ENCODE peak calls at places on chromosome 13, in five cellular contexts. One of them, this sample, is unnamed.

GRCh38 chr13:73809561-73809960 is 324.6 kb downstream of the KLF12 start:
- DNase-seq in CD8-positive, alpha-beta memory T cell: no peak
- DNase-seq in AG09309: no peak
- DNase-seq in neuronal stem cell: no peak
- DNase-seq in dorsolateral prefrontal cortex: no peak
- DNase-seq in this sample: peak; percentile 74

GRCh38 chr13:87975035-87975434 is 303.9 kb downstream of the SLITRK5 start:
- DNase-seq in neuronal stem cell: no peak
- DNase-seq in dorsolateral prefrontal cortex: no peak
- DNase-seq in CD8-positive, alpha-beta memory T cell: no peak
- DNase-seq in AG09309: no peak
- DNase-seq in this sample: peak; percentile 1

GRCh38 chr13:82833928-82834327 is 1048.3 kb downstream of the SLITRK1 start:
- DNase-seq in CD8-positive, alpha-beta memory T cell: no peak
- DNase-seq in neuronal stem cell: no peak
- DNase-seq in dorsolateral prefrontal cortex: no peak
- DNase-seq in AG09309: no peak
- DNase-seq in this sample: peak; percentile 61

GRCh38 chr13:106651442-106651841 is 83.5 kb upstream of the ARGLU1 start:
- DNase-seq in AG09309: no peak
- DNase-seq in CD8-positive, alpha-beta memory T cell: no peak
- DNase-seq in dorsolateral prefrontal cortex: no peak
- DNase-seq in neuronal stem cell: no peak
- DNase-seq in this sample: no peak

GRCh38 chr13:32060319-32060924 is 28.8 kb downstream of the FRY start:
- DNase-seq in CD8-positive, alpha-beta memory T cell: no peak
- DNase-seq in neuronal stem cell: no peak
- DNase-seq in dorsolateral prefrontal cortex: peak; percentile 11
- DNase-seq in AG09309: no peak
- DNase-seq in this sample: peak; percentile 41

GRCh38 chr13:27250833-27251165 is 559 bp upstream of the RPL21 start:
- DNase-seq in neuronal stem cell: no peak
- DNase-seq in AG09309: no peak
- DNase-seq in dorsolateral prefrontal cortex: no peak
- DNase-seq in CD8-positive, alpha-beta memory T cell: no peak
- DNase-seq in this sample: no peak

GRCh38 chr13:44857061-44857460 is 132.2 kb downstream of the NUFIP1 start:
- DNase-seq in AG09309: no peak
- DNase-seq in dorsolateral prefrontal cortex: no peak
- DNase-seq in CD8-positive, alpha-beta memory T cell: no peak
- DNase-seq in neuronal stem cell: no peak
- DNase-seq in this sample: no peak

GRCh38 chr13:49791214-49791752 is 1.2 kb downstream of the KPNA3 start:
- DNase-seq in neuronal stem cell: no peak
- DNase-seq in dorsolateral prefrontal cortex: no peak
- DNase-seq in CD8-positive, alpha-beta memory T cell: peak; percentile 49
- DNase-seq in AG09309: no peak
- DNase-seq in this sample: peak; percentile 55

GRCh38 chr13:37194428-37194861 is 89.0 kb upstream of the CSNK1A1L start:
- DNase-seq in neuronal stem cell: no peak
- DNase-seq in CD8-positive, alpha-beta memory T cell: no peak
- DNase-seq in dorsolateral prefrontal cortex: no peak
- DNase-seq in AG09309: peak; percentile 64
- DNase-seq in this sample: peak; percentile 61

GRCh38 chr13:76799696-76800095 is 86.5 kb downstream of the KCTD12 start:
- DNase-seq in AG09309: no peak
- DNase-seq in dorsolateral prefrontal cortex: no peak
- DNase-seq in neuronal stem cell: no peak
- DNase-seq in CD8-positive, alpha-beta memory T cell: no peak
- DNase-seq in this sample: peak; percentile 56

GRCh38 chr13:33761744-33762143 is 56.2 kb upstream of the RFC3 start:
- DNase-seq in CD8-positive, alpha-beta memory T cell: no peak
- DNase-seq in dorsolateral prefrontal cortex: no peak
- DNase-seq in AG09309: no peak
- DNase-seq in neuronal stem cell: no peak
- DNase-seq in this sample: peak; percentile 61

GRCh38 chr13:61777902-61778301 is 362.3 kb upstream of the PCDH20 start:
- DNase-seq in dorsolateral prefrontal cortex: no peak
- DNase-seq in AG09309: no peak
- DNase-seq in neuronal stem cell: no peak
- DNase-seq in CD8-positive, alpha-beta memory T cell: no peak
- DNase-seq in this sample: peak; percentile 18

GRCh38 chr13:44394649-44395048 is 21.0 kb downstream of the SERP2 start:
- DNase-seq in CD8-positive, alpha-beta memory T cell: no peak
- DNase-seq in AG09309: no peak
- DNase-seq in dorsolateral prefrontal cortex: no peak
- DNase-seq in neuronal stem cell: no peak
- DNase-seq in this sample: no peak

GRCh38 chr13:50162001-50162400 is 146.8 kb downstream of the KCNRG start:
- DNase-seq in AG09309: no peak
- DNase-seq in CD8-positive, alpha-beta memory T cell: no peak
- DNase-seq in dorsolateral prefrontal cortex: no peak
- DNase-seq in neuronal stem cell: no peak
- DNase-seq in this sample: peak; percentile 8

GRCh38 chr13:38348890-38349289 is 761 bp upstream of the UFM1 start:
- DNase-seq in AG09309: no peak
- DNase-seq in dorsolateral prefrontal cortex: no peak
- DNase-seq in CD8-positive, alpha-beta memory T cell: peak; percentile 47
- DNase-seq in neuronal stem cell: peak; percentile 11
- DNase-seq in this sample: peak; percentile 40

GRCh38 chr13:77358001-77358400 is 31.1 kb upstream of the MYCBP2 start:
- DNase-seq in dorsolateral prefrontal cortex: no peak
- DNase-seq in neuronal stem cell: no peak
- DNase-seq in AG09309: no peak
- DNase-seq in CD8-positive, alpha-beta memory T cell: no peak
- DNase-seq in this sample: no peak

GRCh38 chr13:58869566-58869965 is 1238.0 kb downstream of the PCDH17 start:
- DNase-seq in AG09309: no peak
- DNase-seq in neuronal stem cell: no peak
- DNase-seq in dorsolateral prefrontal cortex: no peak
- DNase-seq in CD8-positive, alpha-beta memory T cell: no peak
- DNase-seq in this sample: no peak

GRCh38 chr13:38796890-38797289 is 110.0 kb downstream of the FREM2 start:
- DNase-seq in dorsolateral prefrontal cortex: no peak
- DNase-seq in CD8-positive, alpha-beta memory T cell: no peak
- DNase-seq in AG09309: no peak
- DNase-seq in neuronal stem cell: no peak
- DNase-seq in this sample: no peak

GRCh38 chr13:101916108-101916757 is 463.8 kb downstream of the ITGBL1 start:
- DNase-seq in dorsolateral prefrontal cortex: no peak
- DNase-seq in neuronal stem cell: peak; percentile 56
- DNase-seq in AG09309: no peak
- DNase-seq in CD8-positive, alpha-beta memory T cell: no peak
- DNase-seq in this sample: peak; percentile 56

GRCh38 chr13:50389726-50390125 is 374.5 kb downstream of the KCNRG start:
- DNase-seq in CD8-positive, alpha-beta memory T cell: no peak
- DNase-seq in AG09309: no peak
- DNase-seq in dorsolateral prefrontal cortex: no peak
- DNase-seq in neuronal stem cell: no peak
- DNase-seq in this sample: no peak

GRCh38 chr13:94537740-94538630 is 58.0 kb downstream of the TGDS start:
- DNase-seq in CD8-positive, alpha-beta memory T cell: no peak
- DNase-seq in AG09309: no peak
- DNase-seq in dorsolateral prefrontal cortex: no peak
- DNase-seq in neuronal stem cell: no peak
- DNase-seq in this sample: no peak

GRCh38 chr13:73119612-73120011 is 60.8 kb downstream of the KLF5 start:
- DNase-seq in CD8-positive, alpha-beta memory T cell: no peak
- DNase-seq in AG09309: no peak
- DNase-seq in dorsolateral prefrontal cortex: no peak
- DNase-seq in neuronal stem cell: no peak
- DNase-seq in this sample: no peak

GRCh38 chr13:66547685-66548084 is 682.5 kb downstream of the PCDH9 start:
- DNase-seq in CD8-positive, alpha-beta memory T cell: no peak
- DNase-seq in dorsolateral prefrontal cortex: no peak
- DNase-seq in neuronal stem cell: no peak
- DNase-seq in AG09309: no peak
- DNase-seq in this sample: no peak

GRCh38 chr13:36130168-36130541 is 1.0 kb downstream of the DCLK1 start:
- DNase-seq in CD8-positive, alpha-beta memory T cell: no peak
- DNase-seq in neuronal stem cell: no peak
- DNase-seq in AG09309: no peak
- DNase-seq in dorsolateral prefrontal cortex: no peak
- DNase-seq in this sample: no peak
- H3K4me3 ChIP-seq in CD8-positive, alpha-beta memory T cell: no peak overlapping the region
- H3K4me3 ChIP-seq in neuronal stem cell: peak overlapping the region; percentile 83
- H3K4me3 ChIP-seq in AG09309: peak overlapping the region; percentile 24
- H3K4me3 ChIP-seq in dorsolateral prefrontal cortex: peak overlapping the region; percentile 46
- H3K4me3 ChIP-seq in this sample: peak overlapping the region; percentile 57

GRCh38 chr13:46983881-46984280 is 87.0 kb upstream of the HTR2A start:
- DNase-seq in CD8-positive, alpha-beta memory T cell: no peak
- DNase-seq in dorsolateral prefrontal cortex: no peak
- DNase-seq in neuronal stem cell: no peak
- DNase-seq in AG09309: no peak
- DNase-seq in this sample: peak; percentile 64
- H3K4me3 ChIP-seq in CD8-positive, alpha-beta memory T cell: no peak overlapping the region
- H3K4me3 ChIP-seq in dorsolateral prefrontal cortex: no peak overlapping the region
- H3K4me3 ChIP-seq in neuronal stem cell: no peak overlapping the region
- H3K4me3 ChIP-seq in AG09309: no peak overlapping the region
- H3K4me3 ChIP-seq in this sample: no peak overlapping the region

GRCh38 chr13:99984134-99984462 is 2.5 kb downstream of the ZIC2 start:
- DNase-seq in dorsolateral prefrontal cortex: no peak
- DNase-seq in neuronal stem cell: no peak
- DNase-seq in CD8-positive, alpha-beta memory T cell: no peak
- DNase-seq in AG09309: no peak
- DNase-seq in this sample: no peak

GRCh38 chr13:99981115-99982020 is at the start of gene ZIC2:
- DNase-seq in neuronal stem cell: peak; percentile 93
- DNase-seq in AG09309: no peak
- DNase-seq in CD8-positive, alpha-beta memory T cell: no peak
- DNase-seq in dorsolateral prefrontal cortex: no peak
- DNase-seq in this sample: peak; percentile 94

GRCh38 chr13:99982021-99982740 is 597 bp downstream of the ZIC2 start:
- DNase-seq in dorsolateral prefrontal cortex: no peak
- DNase-seq in neuronal stem cell: no peak
- DNase-seq in AG09309: no peak
- DNase-seq in CD8-positive, alpha-beta memory T cell: no peak
- DNase-seq in this sample: no peak

GRCh38 chr13:99983401-99984133 is 2.0 kb downstream of the ZIC2 start:
- DNase-seq in AG09309: no peak
- DNase-seq in CD8-positive, alpha-beta memory T cell: no peak
- DNase-seq in neuronal stem cell: no peak
- DNase-seq in dorsolateral prefrontal cortex: no peak
- DNase-seq in this sample: no peak

GRCh38 chr13:99982741-99983400 is 1.3 kb downstream of the ZIC2 start:
- DNase-seq in neuronal stem cell: no peak
- DNase-seq in CD8-positive, alpha-beta memory T cell: no peak
- DNase-seq in dorsolateral prefrontal cortex: no peak
- DNase-seq in AG09309: no peak
- DNase-seq in this sample: no peak
- H3K4me3 ChIP-seq in neuronal stem cell: peak overlapping the region; percentile 93
- H3K4me3 ChIP-seq in CD8-positive, alpha-beta memory T cell: no peak overlapping the region
- H3K4me3 ChIP-seq in dorsolateral prefrontal cortex: peak overlapping the region; percentile 64
- H3K4me3 ChIP-seq in AG09309: peak overlapping the region; percentile 75
- H3K4me3 ChIP-seq in this sample: peak overlapping the region; percentile 90

DNA sequence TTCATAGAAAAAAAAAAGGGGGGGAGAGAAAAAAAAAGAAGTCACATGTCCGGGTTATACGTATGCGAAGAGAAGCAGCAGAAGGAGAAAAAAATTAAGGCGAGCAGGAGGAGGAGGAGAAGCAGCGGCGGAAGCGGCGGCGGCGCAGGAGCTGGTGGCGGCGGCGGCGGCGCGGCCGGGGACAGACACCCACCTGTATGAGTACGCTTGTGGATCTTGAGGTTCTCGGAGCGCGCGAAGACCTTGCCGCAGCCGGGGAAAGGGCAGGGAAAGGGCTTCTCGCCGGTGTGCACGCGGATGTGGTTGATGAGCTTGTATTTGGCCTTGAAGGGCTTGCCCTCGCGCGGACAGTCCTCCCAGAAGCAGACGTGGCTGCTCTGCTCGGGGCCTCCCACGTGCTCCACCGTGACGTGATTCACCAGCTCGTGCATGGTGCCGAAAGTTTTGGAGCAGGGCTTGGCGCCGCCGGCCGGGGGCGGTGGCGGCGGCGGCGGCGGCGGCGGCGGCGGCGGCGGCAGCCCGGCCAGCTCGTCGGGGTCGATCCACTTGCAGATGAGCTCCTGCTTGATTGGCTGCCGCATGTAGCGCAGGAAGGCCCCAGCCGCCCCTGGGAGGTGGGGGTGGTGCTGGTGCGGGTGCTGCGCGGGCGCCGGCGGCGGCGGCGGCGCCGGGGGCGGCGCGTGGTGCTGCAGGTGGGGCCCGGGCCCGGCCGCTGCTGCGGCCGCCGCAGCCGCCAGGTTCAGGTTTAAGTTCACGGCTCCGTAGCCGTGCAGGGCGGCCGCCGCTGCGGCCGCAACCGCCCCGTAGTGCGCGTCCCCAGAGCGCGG is 1.4 kb downstream of the ZIC5 start:
- DNase-seq in neuronal stem cell: no peak
- DNase-seq in CD8-positive, alpha-beta memory T cell: no peak
- DNase-seq in AG09309: no peak
- DNase-seq in dorsolateral prefrontal cortex: no peak
- DNase-seq in this sample: peak; percentile 72
- H3K4me3 ChIP-seq in neuronal stem cell: peak overlapping the region; percentile 97
- H3K4me3 ChIP-seq in CD8-positive, alpha-beta memory T cell: peak overlapping the region; percentile 18
- H3K4me3 ChIP-seq in AG09309: peak overlapping the region; percentile 46
- H3K4me3 ChIP-seq in dorsolateral prefrontal cortex: peak overlapping the region; percentile 51
- H3K4me3 ChIP-seq in this sample: peak overlapping the region; percentile 69

DNA sequence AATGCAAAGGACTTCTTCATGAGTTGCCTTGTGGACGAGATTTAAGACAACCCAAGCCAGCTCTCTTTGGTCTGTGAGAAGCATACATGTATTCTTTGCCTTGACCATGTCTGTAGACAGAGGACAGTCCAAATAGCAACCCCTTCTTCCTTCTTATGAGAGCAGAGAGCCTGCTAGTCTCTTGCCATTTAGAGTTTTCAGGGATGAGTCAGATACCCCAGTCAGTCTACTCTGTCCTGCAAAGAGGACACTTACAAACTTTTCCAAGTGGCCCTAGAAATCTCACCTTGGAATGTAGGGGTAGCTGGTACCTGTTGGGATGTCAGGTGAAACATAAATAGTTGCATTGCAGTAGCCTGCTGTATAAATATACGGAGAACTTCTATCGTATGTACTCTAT is 36.7 kb downstream of the DNAJC3 start:
- DNase-seq in AG09309: no peak
- DNase-seq in neuronal stem cell: no peak
- DNase-seq in CD8-positive, alpha-beta memory T cell: no peak
- DNase-seq in dorsolateral prefrontal cortex: no peak
- DNase-seq in this sample: no peak
- H3K4me3 ChIP-seq in AG09309: no peak overlapping the region
- H3K4me3 ChIP-seq in neuronal stem cell: no peak overlapping the region
- H3K4me3 ChIP-seq in CD8-positive, alpha-beta memory T cell: no peak overlapping the region
- H3K4me3 ChIP-seq in dorsolateral prefrontal cortex: no peak overlapping the region
- H3K4me3 ChIP-seq in this sample: no peak overlapping the region